ENCODE peak calls at places on chromosomes 2 and 18, in nine cellular contexts. P is H7, F is endodermal cell, S is colonic mucosa, K is adrenal gland, H is dorsolateral prefrontal cortex, O is neuronal stem cell, T is heart left ventricle, E is HL-60. U is an unnamed sample. For H3K27me3, the result is how much of the 10 kb centered on the place peaks cover.

GRCh38 chr2:1010373-1011017 is 59.8 kb downstream of the SNTG2 start:
- DNase-seq in P (no peak), F (no peak), S (no peak), K (no peak), H (no peak), O (peak), T (no peak), E (peak), U (no peak)

GRCh38 chr18:48942554-48943261 is 8.1 kb downstream of the SMAD7 start:
- DNase-seq in P (peak), F (no peak), S (no peak), K (peak), H (no peak), O (no peak), T (no peak), E (no peak), U (no peak)

GRCh38 chr2:54572636-54573531 is 116.8 kb downstream of the SPTBN1 start:
- DNase-seq in P (no peak), F (peak), S (no peak), K (no peak), H (no peak), O (no peak), T (no peak), E (no peak), U (no peak)

GRCh38 chr2:27738349-27739057 is 33.0 kb upstream of the MRPL33 start:
- DNase-seq in P (no peak), F (no peak), S (no peak), K (no peak), H (no peak), O (no peak), T (no peak), E (no peak), U (no peak)

GRCh38 chr2:175432021-175432420 is 250.5 kb upstream of the ATP5MC3 start:
- DNase-seq in P (no peak), F (no peak), S (no peak), K (no peak), H (no peak), O (no peak), T (no peak), E (no peak), U (no peak)

GRCh38 chr2:39513641-39514094 is 76.6 kb upstream of the MAP4K3 start:
- DNase-seq in P (peak), F (peak), S (peak), K (peak), H (no peak), O (no peak), T (no peak), E (peak), U (no peak)

GRCh38 chr2:121649402-121649651 is at the start of gene CLASP1:
- DNase-seq in P (peak), F (peak), S (peak), K (peak), H (peak), O (peak), T (peak), E (peak), U (peak)

GRCh38 chr2:96185516-96185915 is 23.1 kb downstream of the STARD7 start:
- DNase-seq in P (no peak), F (no peak), S (no peak), K (no peak), H (no peak), O (no peak), T (no peak), E (no peak), U (no peak)

GRCh38 chr2:148909114-148909513 is 34.1 kb downstream of the KIF5C start:
- DNase-seq in P (no peak), F (peak), S (no peak), K (peak), H (no peak), O (no peak), T (no peak), E (no peak), U (no peak)

GRCh38 chr18:22796069-22796468 is 137.1 kb upstream of the RBBP8 start:
- DNase-seq in P (no peak), F (no peak), S (no peak), K (no peak), H (no peak), O (no peak), T (no peak), E (no peak), U (no peak)

GRCh38 chr2:134146620-134147019 is 107.3 kb upstream of the MGAT5 start:
- DNase-seq in P (peak), F (no peak), S (no peak), K (no peak), H (no peak), O (no peak), T (no peak), E (no peak), U (no peak)

GRCh38 chr2:240501531-240501991 is 56.2 kb downstream of the ANKMY1 start:
- DNase-seq in P (no peak), F (peak), S (peak), K (no peak), H (peak), O (no peak), T (no peak), E (no peak), U (no peak)

GRCh38 chr2:240502059-240502429 is 55.7 kb downstream of the ANKMY1 start:
- DNase-seq in P (peak), F (peak), S (peak), K (no peak), H (no peak), O (no peak), T (no peak), E (no peak), U (peak)

GRCh38 chr2:240502430-240503121 is 55.2 kb downstream of the ANKMY1 start:
- DNase-seq in P (peak), F (peak), S (peak), K (no peak), H (no peak), O (no peak), T (no peak), E (no peak), U (peak)

GRCh38 chr2:240503848-240504247 is 53.9 kb downstream of the ANKMY1 start:
- DNase-seq in P (peak), F (peak), S (peak), K (no peak), H (peak), O (no peak), T (no peak), E (no peak), U (peak)

GRCh38 chr2:240503375-240503774 is 54.4 kb downstream of the ANKMY1 start:
- DNase-seq in P (peak), F (peak), S (peak), K (no peak), H (peak), O (no peak), T (no peak), E (no peak), U (peak)
- H3K27me3 ChIP-seq in P (under half), F (under half), S (under half), K (under half), H (under half), O (under half), T (under half), E (under half), U (under half)

GRCh38 chr18:80190311-80190710 is 57.0 kb downstream of the PARD6G start:
- DNase-seq in P (peak), F (peak), S (no peak), K (no peak), H (no peak), O (no peak), T (no peak), E (no peak), U (no peak)

GRCh38 chr18:80185545-80185944 is 61.8 kb downstream of the PARD6G start:
- DNase-seq in P (no peak), F (no peak), S (no peak), K (no peak), H (peak), O (no peak), T (no peak), E (no peak), U (no peak)

GRCh38 chr18:80188643-80189010 is 58.7 kb downstream of the PARD6G start:
- DNase-seq in P (peak), F (no peak), S (no peak), K (no peak), H (no peak), O (no peak), T (no peak), E (no peak), U (no peak)

GRCh38 chr18:80189197-80189865 is 58.0 kb downstream of the PARD6G start:
- DNase-seq in P (peak), F (no peak), S (no peak), K (no peak), H (no peak), O (no peak), T (no peak), E (no peak), U (no peak)

GRCh38 chr18:80187956-80188642 is 59.2 kb downstream of the PARD6G start:
- DNase-seq in P (peak), F (no peak), S (no peak), K (no peak), H (no peak), O (no peak), T (no peak), E (no peak), U (no peak)
- H3K27me3 ChIP-seq in P (under half), F (under half), S (under half), K (under half), H (under half), O (under half), T (under half), E (under half), U (under half)

GRCh38 chr18:59127047-59127446 is 12.6 kb upstream of the SEC11C start:
- DNase-seq in P (peak), F (peak), S (no peak), K (no peak), H (no peak), O (no peak), T (no peak), E (no peak), U (no peak)

GRCh38 chr18:59123588-59124369 is 15.9 kb upstream of the SEC11C start:
- DNase-seq in P (no peak), F (no peak), S (no peak), K (peak), H (no peak), O (no peak), T (no peak), E (no peak), U (no peak)

GRCh38 chr18:59129964-59130703 is 9.6 kb upstream of the SEC11C start:
- DNase-seq in P (no peak), F (no peak), S (no peak), K (no peak), H (no peak), O (no peak), T (no peak), E (no peak), U (no peak)

GRCh38 chr18:59124370-59124704 is 15.3 kb upstream of the SEC11C start:
- DNase-seq in P (no peak), F (no peak), S (no peak), K (no peak), H (no peak), O (no peak), T (no peak), E (no peak), U (no peak)
- H3K27me3 ChIP-seq in P (under half), F (half or more), S (under half), K (under half), H (under half), O (under half), T (under half), E (under half), U (under half)

GRCh38 chr2:238699307-238700121 is 148.4 kb upstream of the TWIST2 start:
- DNase-seq in P (no peak), F (peak), S (no peak), K (no peak), H (peak), O (no peak), T (no peak), E (no peak), U (no peak)
- H3K27me3 ChIP-seq in P (under half), F (under half), S (under half), K (under half), H (under half), O (under half), T (under half), E (under half), U (under half)

GRCh38 chr2:215531284-215531683 is 95.4 kb upstream of the FN1 start:
- DNase-seq in P (no peak), F (no peak), S (no peak), K (no peak), H (no peak), O (no peak), T (no peak), E (no peak), U (no peak)
- H3K27me3 ChIP-seq in P (under half), F (under half), S (under half), K (under half), H (under half), O (under half), T (under half), E (under half), U (under half)